ENCODE peak calls at places on chromosomes 11 and 22, in five cellular contexts. Z, J, X, N and S are unnamed samples.

GRCh38 chr11:117095301-117096139 is 2.7 kb downstream of the SIK3 start:
- DNase-seq in Z (no peak), N (no peak), X (no peak), J (no peak), S (no peak)

GRCh38 chr11:133817449-133817848 is 27.9 kb downstream of the SPATA19 start:
- DNase-seq in Z (no peak), J (no peak), N (no peak), X (no peak), S (no peak)

GRCh38 chr11:93238956-93239355 is 41.2 kb upstream of the SLC36A4 start:
- DNase-seq in X (no peak), J (no peak), N (no peak), Z (no peak), S (no peak)

GRCh38 chr11:11416917-11417316 is 63.9 kb upstream of the CSNK2A3 start:
- DNase-seq in X (no peak), N (no peak), Z (no peak), J (peak), S (peak)

GRCh38 chr11:46238078-46238966 is 39.1 kb upstream of the CREB3L1 start:
- DNase-seq in X (peak), N (peak), J (peak), Z (no peak), S (no peak)

GRCh38 chr11:78688460-78688859 is 113.8 kb upstream of the NARS2 start:
- DNase-seq in J (no peak), X (no peak), N (no peak), Z (no peak), S (no peak)

GRCh38 chr11:83070878-83071640 is 638 bp downstream of the RAB30 start:
- DNase-seq in X (no peak), Z (no peak), J (no peak), N (peak), S (no peak)

GRCh38 chr11:27166130-27166529 is 125.5 kb downstream of the BBOX1 start:
- DNase-seq in Z (no peak), X (no peak), N (no peak), J (no peak), S (no peak)

GRCh38 chr11:62064221-62064620 is 59.6 kb upstream of the INCENP start:
- DNase-seq in Z (no peak), X (no peak), N (no peak), J (no peak), S (no peak)

GRCh38 chr11:44899959-44900358 is 50.7 kb downstream of the TP53I11 start:
- DNase-seq in Z (no peak), J (peak), N (no peak), X (no peak), S (peak)

GRCh38 chr11:117428186-117428855 is 100.7 kb downstream of the CEP164 start:
- DNase-seq in X (no peak), J (no peak), N (no peak), Z (no peak), S (no peak)

GRCh38 chr11:122306776-122307479 is 190.9 kb upstream of the BLID start:
- DNase-seq in N (no peak), J (no peak), Z (no peak), X (no peak), S (no peak)

GRCh38 chr22:45515678-45516077 is 13.0 kb downstream of the FBLN1 start:
- DNase-seq in Z (no peak), J (no peak), X (no peak), N (no peak), S (no peak)

GRCh38 chr11:10793470-10794255 is 15.1 kb downstream of the EIF4G2 start:
- DNase-seq in X (no peak), N (no peak), Z (no peak), J (no peak), S (no peak)

GRCh38 chr11:100863080-100863581 is 176.0 kb downstream of the ARHGAP42 start:
- DNase-seq in Z (no peak), N (no peak), X (no peak), J (peak), S (peak)

GRCh38 chr11:103476874-103477273 is 367.6 kb downstream of the DYNC2H1 start:
- DNase-seq in X (no peak), J (no peak), Z (no peak), N (no peak), S (no peak)

GRCh38 chr22:43848366-43849171 is 13.7 kb downstream of the SULT4A1 start:
- DNase-seq in N (no peak), J (peak), X (no peak), Z (no peak), S (peak)